ENCODE peak calls at places on chromosome 14, in nine cellular contexts. One of them, this sample, is unnamed.

GRCh38 chr14:96090441-96091148 is 51.4 kb downstream of the C14orf132 start:
- DNase-seq in brain microvascular endothelial cell: peak; percentile 50
- DNase-seq in dorsolateral prefrontal cortex: peak; percentile 58
- DNase-seq in A549: no peak
- DNase-seq in H1: no peak
- DNase-seq in mucosa of descending colon: peak; percentile 59
- DNase-seq in cardiac fibroblast: peak; percentile 76
- DNase-seq in kidney: peak; percentile 93
- DNase-seq in mammary epithelial cell: no peak
- DNase-seq in this sample: peak; percentile 84

GRCh38 chr14:99517046-99517642 is 35.9 kb downstream of the CCNK start:
- DNase-seq in brain microvascular endothelial cell: no peak
- DNase-seq in dorsolateral prefrontal cortex: no peak
- DNase-seq in A549: no peak
- DNase-seq in H1: no peak
- DNase-seq in mucosa of descending colon: no peak
- DNase-seq in cardiac fibroblast: no peak
- DNase-seq in kidney: peak; percentile 55
- DNase-seq in mammary epithelial cell: no peak
- DNase-seq in this sample: no peak

GRCh38 chr14:21241218-21241819 is 27.9 kb downstream of the HNRNPC start:
- DNase-seq in brain microvascular endothelial cell: no peak
- DNase-seq in dorsolateral prefrontal cortex: no peak
- DNase-seq in A549: no peak
- DNase-seq in H1: no peak
- DNase-seq in mucosa of descending colon: no peak
- DNase-seq in cardiac fibroblast: peak; percentile 57
- DNase-seq in kidney: no peak
- DNase-seq in mammary epithelial cell: no peak
- DNase-seq in this sample: peak; percentile 50

GRCh38 chr14:52342849-52343606 is 28.9 kb downstream of the PTGER2 start:
- DNase-seq in brain microvascular endothelial cell: no peak
- DNase-seq in dorsolateral prefrontal cortex: no peak
- DNase-seq in A549: no peak
- DNase-seq in H1: no peak
- DNase-seq in mucosa of descending colon: no peak
- DNase-seq in cardiac fibroblast: peak; percentile 41
- DNase-seq in kidney: no peak
- DNase-seq in mammary epithelial cell: peak; percentile 58
- DNase-seq in this sample: peak; percentile 37

GRCh38 chr14:69701269-69701668 is 65.7 kb upstream of the SRSF5 start:
- DNase-seq in brain microvascular endothelial cell: no peak
- DNase-seq in dorsolateral prefrontal cortex: no peak
- DNase-seq in A549: no peak
- DNase-seq in H1: no peak
- DNase-seq in mucosa of descending colon: no peak
- DNase-seq in cardiac fibroblast: no peak
- DNase-seq in kidney: no peak
- DNase-seq in mammary epithelial cell: no peak
- DNase-seq in this sample: no peak

GRCh38 chr14:32762886-32763285 is 175.8 kb upstream of the NPAS3 start:
- DNase-seq in brain microvascular endothelial cell: peak; percentile 22
- DNase-seq in dorsolateral prefrontal cortex: no peak
- DNase-seq in A549: no peak
- DNase-seq in H1: no peak
- DNase-seq in mucosa of descending colon: no peak
- DNase-seq in cardiac fibroblast: peak; percentile 64
- DNase-seq in kidney: no peak
- DNase-seq in mammary epithelial cell: no peak
- DNase-seq in this sample: peak; percentile 57

GRCh38 chr14:68137704-68138619 is 318.4 kb downstream of the RAD51B start:
- DNase-seq in brain microvascular endothelial cell: peak; percentile 99
- DNase-seq in dorsolateral prefrontal cortex: peak; percentile 20
- DNase-seq in A549: peak; percentile 69
- DNase-seq in H1: peak; percentile 79
- DNase-seq in mucosa of descending colon: no peak
- DNase-seq in cardiac fibroblast: peak; percentile 84
- DNase-seq in kidney: peak; percentile 84
- DNase-seq in mammary epithelial cell: peak; percentile 99
- DNase-seq in this sample: peak; percentile 96

GRCh38 chr14:19911114-19911513 is 9.3 kb upstream of the OR4K5 start:
- DNase-seq in brain microvascular endothelial cell: no peak
- DNase-seq in dorsolateral prefrontal cortex: no peak
- DNase-seq in A549: no peak
- DNase-seq in H1: no peak
- DNase-seq in mucosa of descending colon: no peak
- DNase-seq in cardiac fibroblast: no peak
- DNase-seq in kidney: no peak
- DNase-seq in mammary epithelial cell: no peak
- DNase-seq in this sample: no peak

GRCh38 chr14:74875204-74875603 is 741 bp downstream of the PROX2 start:
- DNase-seq in brain microvascular endothelial cell: no peak
- DNase-seq in dorsolateral prefrontal cortex: no peak
- DNase-seq in A549: no peak
- DNase-seq in H1: no peak
- DNase-seq in mucosa of descending colon: no peak
- DNase-seq in cardiac fibroblast: no peak
- DNase-seq in kidney: no peak
- DNase-seq in mammary epithelial cell: no peak
- DNase-seq in this sample: no peak

GRCh38 chr14:34713681-34714319 is 593 bp downstream of the CFL2 start:
- DNase-seq in brain microvascular endothelial cell: peak; percentile 65
- DNase-seq in dorsolateral prefrontal cortex: peak; percentile 35
- DNase-seq in A549: no peak
- DNase-seq in H1: no peak
- DNase-seq in mucosa of descending colon: peak; percentile 55
- DNase-seq in cardiac fibroblast: peak; percentile 61
- DNase-seq in kidney: peak; percentile 68
- DNase-seq in mammary epithelial cell: peak; percentile 56
- DNase-seq in this sample: peak; percentile 77

GRCh38 chr14:94560782-94561655 is at the start of gene SERPINA4:
- DNase-seq in brain microvascular endothelial cell: no peak
- DNase-seq in dorsolateral prefrontal cortex: no peak
- DNase-seq in A549: no peak
- DNase-seq in H1: no peak
- DNase-seq in mucosa of descending colon: no peak
- DNase-seq in cardiac fibroblast: no peak
- DNase-seq in kidney: no peak
- DNase-seq in mammary epithelial cell: no peak
- DNase-seq in this sample: no peak

GRCh38 chr14:102363182-102363952 is 626 bp downstream of the TECPR2 start:
- DNase-seq in brain microvascular endothelial cell: peak; percentile 14
- DNase-seq in dorsolateral prefrontal cortex: peak; percentile 57
- DNase-seq in A549: peak; percentile 23
- DNase-seq in H1: no peak
- DNase-seq in mucosa of descending colon: peak; percentile 43
- DNase-seq in cardiac fibroblast: peak; percentile 35
- DNase-seq in kidney: no peak
- DNase-seq in mammary epithelial cell: peak; percentile 67
- DNase-seq in this sample: peak; percentile 57

GRCh38 chr14:100302616-100303015 is 3.6 kb downstream of the SLC25A29 start:
- DNase-seq in brain microvascular endothelial cell: no peak
- DNase-seq in dorsolateral prefrontal cortex: no peak
- DNase-seq in A549: no peak
- DNase-seq in H1: no peak
- DNase-seq in mucosa of descending colon: no peak
- DNase-seq in cardiac fibroblast: no peak
- DNase-seq in kidney: peak; percentile 29
- DNase-seq in mammary epithelial cell: no peak
- DNase-seq in this sample: no peak

GRCh38 chr14:35215110-35215872 is 76.9 kb upstream of the PSMA6 start:
- DNase-seq in brain microvascular endothelial cell: peak; percentile 32
- DNase-seq in dorsolateral prefrontal cortex: no peak
- DNase-seq in A549: peak; percentile 36
- DNase-seq in H1: no peak
- DNase-seq in mucosa of descending colon: peak; percentile 9
- DNase-seq in cardiac fibroblast: peak; percentile 81
- DNase-seq in kidney: no peak
- DNase-seq in mammary epithelial cell: peak; percentile 31
- DNase-seq in this sample: peak; percentile 78

GRCh38 chr14:22691171-22691570 is 47.0 kb upstream of the OR6J1 start:
- DNase-seq in brain microvascular endothelial cell: peak; percentile 73
- DNase-seq in dorsolateral prefrontal cortex: no peak
- DNase-seq in A549: no peak
- DNase-seq in H1: no peak
- DNase-seq in mucosa of descending colon: no peak
- DNase-seq in cardiac fibroblast: peak; percentile 53
- DNase-seq in kidney: no peak
- DNase-seq in mammary epithelial cell: no peak
- DNase-seq in this sample: peak; percentile 49

GRCh38 chr14:66782853-66783252 is 274.9 kb downstream of the GPHN start:
- DNase-seq in brain microvascular endothelial cell: no peak
- DNase-seq in dorsolateral prefrontal cortex: no peak
- DNase-seq in A549: no peak
- DNase-seq in H1: no peak
- DNase-seq in mucosa of descending colon: no peak
- DNase-seq in cardiac fibroblast: no peak
- DNase-seq in kidney: no peak
- DNase-seq in mammary epithelial cell: no peak
- DNase-seq in this sample: no peak
- TF ChIP-seq CTCF in brain microvascular endothelial cell: no peak
- TF ChIP-seq CTCF in dorsolateral prefrontal cortex: no peak
- TF ChIP-seq CTCF in A549: no peak
- TF ChIP-seq CTCF in H1: no peak
- TF ChIP-seq CTCF in mucosa of descending colon: no peak
- TF ChIP-seq CTCF in cardiac fibroblast: no peak
- TF ChIP-seq CTCF in kidney: no peak
- TF ChIP-seq CTCF in mammary epithelial cell: no peak
- TF ChIP-seq CTCF in this sample: no peak

GRCh38 chr14:91444335-91445020 is 26.9 kb upstream of the CCDC88C start:
- DNase-seq in brain microvascular endothelial cell: no peak
- DNase-seq in dorsolateral prefrontal cortex: no peak
- DNase-seq in A549: no peak
- DNase-seq in H1: no peak
- DNase-seq in mucosa of descending colon: no peak
- DNase-seq in cardiac fibroblast: no peak
- DNase-seq in kidney: no peak
- DNase-seq in mammary epithelial cell: no peak
- DNase-seq in this sample: no peak
- H3K4me3 ChIP-seq in brain microvascular endothelial cell: no peak overlapping the region
- H3K4me3 ChIP-seq in dorsolateral prefrontal cortex: no peak overlapping the region
- H3K4me3 ChIP-seq in A549: no peak overlapping the region
- H3K4me3 ChIP-seq in H1: no peak overlapping the region
- H3K4me3 ChIP-seq in mucosa of descending colon: no peak overlapping the region
- H3K4me3 ChIP-seq in cardiac fibroblast: no peak overlapping the region
- H3K4me3 ChIP-seq in kidney: no peak overlapping the region
- H3K4me3 ChIP-seq in mammary epithelial cell: no peak overlapping the region
- H3K4me3 ChIP-seq in this sample: no peak overlapping the region

DNA sequence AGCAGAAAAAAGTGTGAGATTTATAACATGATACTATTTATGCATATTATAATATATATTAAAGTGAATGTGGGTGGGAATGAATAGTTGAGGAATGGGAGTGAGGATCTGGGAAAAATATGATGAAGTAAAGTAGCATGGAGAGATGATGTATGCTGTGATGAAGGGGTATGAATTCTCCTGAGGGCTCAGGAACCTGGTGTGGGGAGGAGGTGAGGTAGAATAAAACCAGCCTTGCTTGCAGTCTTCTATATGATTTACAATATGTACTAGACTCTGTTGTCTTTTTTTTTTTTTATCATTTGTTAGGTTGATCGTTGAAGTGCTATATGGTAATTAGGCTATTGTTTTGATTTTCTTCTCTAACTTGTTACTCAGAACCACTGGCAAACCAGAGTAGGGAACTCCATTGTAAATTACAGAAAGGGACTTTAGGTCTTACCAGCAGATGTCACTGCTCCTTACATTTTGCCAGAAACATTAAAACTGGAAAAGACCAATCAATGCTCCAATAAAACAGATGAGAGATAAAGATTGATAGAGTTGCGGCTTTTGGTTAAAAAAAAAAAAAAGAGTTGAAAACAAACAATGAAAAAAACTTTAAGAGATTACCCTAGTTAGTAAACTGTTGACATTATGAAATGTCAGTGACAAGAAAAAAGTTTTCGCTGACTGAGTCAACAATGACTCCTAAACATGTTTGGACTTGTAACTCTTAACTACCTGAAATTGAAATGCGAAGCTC is 39.9 kb downstream of the ATL1 start:
- DNase-seq in brain microvascular endothelial cell: peak; percentile 31
- DNase-seq in dorsolateral prefrontal cortex: no peak
- DNase-seq in A549: peak; percentile 14
- DNase-seq in H1: no peak
- DNase-seq in mucosa of descending colon: peak; percentile 24
- DNase-seq in cardiac fibroblast: peak; percentile 62
- DNase-seq in kidney: no peak
- DNase-seq in mammary epithelial cell: peak; percentile 76
- DNase-seq in this sample: peak; percentile 70
- TF ChIP-seq CTCF in brain microvascular endothelial cell: peak; percentile 53
- TF ChIP-seq CTCF in dorsolateral prefrontal cortex: peak; percentile 44
- TF ChIP-seq CTCF in A549: peak; percentile 85
- TF ChIP-seq CTCF in H1: no peak
- TF ChIP-seq CTCF in mucosa of descending colon: no peak
- TF ChIP-seq CTCF in cardiac fibroblast: peak; percentile 60
- TF ChIP-seq CTCF in kidney: peak; percentile 50
- TF ChIP-seq CTCF in mammary epithelial cell: peak; percentile 59
- TF ChIP-seq CTCF in this sample: peak; percentile 68

GRCh38 chr14:61616524-61617185 is 78.7 kb upstream of the HIF1A start:
- DNase-seq in brain microvascular endothelial cell: peak; percentile 56
- DNase-seq in dorsolateral prefrontal cortex: no peak
- DNase-seq in A549: no peak
- DNase-seq in H1: no peak
- DNase-seq in mucosa of descending colon: no peak
- DNase-seq in cardiac fibroblast: peak; percentile 88
- DNase-seq in kidney: no peak
- DNase-seq in mammary epithelial cell: peak; percentile 63
- DNase-seq in this sample: peak; percentile 78
- H3K4me3 ChIP-seq in brain microvascular endothelial cell: no peak overlapping the region
- H3K4me3 ChIP-seq in dorsolateral prefrontal cortex: no peak overlapping the region
- H3K4me3 ChIP-seq in A549: no peak overlapping the region
- H3K4me3 ChIP-seq in H1: no peak overlapping the region
- H3K4me3 ChIP-seq in mucosa of descending colon: no peak overlapping the region
- H3K4me3 ChIP-seq in cardiac fibroblast: no peak overlapping the region
- H3K4me3 ChIP-seq in kidney: no peak overlapping the region
- H3K4me3 ChIP-seq in mammary epithelial cell: no peak overlapping the region
- H3K4me3 ChIP-seq in this sample: no peak overlapping the region

DNA sequence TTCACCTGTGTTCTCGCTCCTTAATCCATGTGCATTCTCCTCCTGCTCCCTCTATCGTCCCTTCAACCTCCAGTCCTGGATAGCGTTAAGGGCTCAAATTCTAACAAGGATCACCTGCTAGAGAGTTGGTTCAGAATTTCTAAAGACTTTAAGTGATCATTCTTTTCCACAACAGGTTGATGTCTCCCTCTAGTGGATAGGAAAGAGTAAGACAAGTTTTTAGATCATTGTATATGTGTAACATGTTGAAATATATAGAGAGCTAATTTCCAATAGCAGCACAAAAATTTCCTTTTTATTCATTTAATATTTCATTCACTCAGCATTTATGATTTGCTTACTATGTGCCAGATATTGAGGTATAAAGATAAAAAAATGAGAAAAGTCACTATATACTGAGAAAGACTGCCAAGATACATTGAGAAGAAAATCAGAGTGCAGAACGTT is 9.3 kb upstream of the ESR2 start:
- DNase-seq in brain microvascular endothelial cell: no peak
- DNase-seq in dorsolateral prefrontal cortex: no peak
- DNase-seq in A549: peak; percentile 82
- DNase-seq in H1: peak; percentile 36
- DNase-seq in mucosa of descending colon: no peak
- DNase-seq in cardiac fibroblast: peak; percentile 76
- DNase-seq in kidney: no peak
- DNase-seq in mammary epithelial cell: peak; percentile 65
- DNase-seq in this sample: peak; percentile 69
- TF ChIP-seq CTCF in brain microvascular endothelial cell: peak; percentile 58
- TF ChIP-seq CTCF in dorsolateral prefrontal cortex: peak; percentile 84
- TF ChIP-seq CTCF in A549: peak; percentile 86
- TF ChIP-seq CTCF in H1: no peak
- TF ChIP-seq CTCF in mucosa of descending colon: peak; percentile 46
- TF ChIP-seq CTCF in cardiac fibroblast: peak; percentile 70
- TF ChIP-seq CTCF in kidney: peak; percentile 75
- TF ChIP-seq CTCF in mammary epithelial cell: peak; percentile 83
- TF ChIP-seq CTCF in this sample: peak; percentile 81

This sample was measured in fibroblast of mammary gland.